ENCODE peak calls at places on chromosome 9, in seven cellular contexts. P is AG04449, S is mesothelial cell of epicardium, U is Peyer's patch, X is OCI-LY7, B is GM12865, T is stomach. Q is an unnamed sample.
A peak's percentile ranks its signal among the peaks of the same experiment; 100 is the strongest.

GRCh38 chr9:127904518-127904887 is 5.1 kb upstream of the ST6GALNAC6 start:
- DNase-seq in P (no peak), S (peak; percentile 70), U (no peak), X (no peak), B (no peak), T (no peak), Q (peak; percentile 50)

GRCh38 chr9:115098226-115098965 is 19.6 kb downstream of the TNC start:
- DNase-seq in P (no peak), S (no peak), U (no peak), X (no peak), B (no peak), T (no peak), Q (no peak)

GRCh38 chr9:76215066-76215465 is 179.2 kb downstream of the RFK start:
- DNase-seq in P (peak; percentile 24), S (no peak), U (no peak), X (no peak), B (no peak), T (no peak), Q (peak; percentile 75)

GRCh38 chr9:137534256-137535119 is 15.7 kb downstream of the PNPLA7 start:
- DNase-seq in P (no peak), S (no peak), U (no peak), X (peak; percentile 77), B (peak; percentile 62), T (peak; percentile 59), Q (peak; percentile 49)

GRCh38 chr9:111621895-111622480 is 9.1 kb upstream of the DNAJC25 start:
- DNase-seq in P (no peak), S (no peak), U (peak; percentile 58), X (peak; percentile 33), B (peak; percentile 42), T (peak; percentile 45), Q (peak; percentile 52)

GRCh38 chr9:93302586-93303257 is 118.8 kb downstream of the WNK2 start:
- DNase-seq in P (peak; percentile 10), S (no peak), U (peak; percentile 85), X (peak; percentile 86), B (peak; percentile 75), T (peak; percentile 75), Q (peak; percentile 42)

GRCh38 chr9:71733176-71733575 is 35.1 kb downstream of the CEMIP2 start:
- DNase-seq in P (no peak), S (no peak), U (no peak), X (no peak), B (no peak), T (no peak), Q (no peak)

GRCh38 chr9:104575451-104575850 is 6.5 kb downstream of the OR13C8 start:
- DNase-seq in P (no peak), S (no peak), U (no peak), X (no peak), B (no peak), T (no peak), Q (peak; percentile 3)

GRCh38 chr9:76191493-76191892 is 202.7 kb downstream of the RFK start:
- DNase-seq in P (no peak), S (no peak), U (no peak), X (no peak), B (no peak), T (no peak), Q (no peak)

GRCh38 chr9:85200726-85201402 is 531.3 kb downstream of the NTRK2 start:
- DNase-seq in P (no peak), S (no peak), U (no peak), X (no peak), B (no peak), T (peak; percentile 77), Q (peak; percentile 88)

GRCh38 chr9:108812388-108812787 is 43.4 kb downstream of the ACTL7B start:
- DNase-seq in P (no peak), S (no peak), U (no peak), X (no peak), B (no peak), T (no peak), Q (no peak)

GRCh38 chr9:130847306-130848217 is 12.5 kb downstream of the ABL1 start:
- DNase-seq in P (peak; percentile 99), S (no peak), U (peak; percentile 79), X (no peak), B (no peak), T (peak; percentile 44), Q (peak; percentile 99)

GRCh38 chr9:18256574-18256973 is 217.4 kb upstream of the ADAMTSL1 start:
- DNase-seq in P (no peak), S (no peak), U (no peak), X (no peak), B (no peak), T (no peak), Q (peak; percentile 9)

GRCh38 chr9:89605181-89606048 is 603 bp downstream of the GADD45G start:
- DNase-seq in P (no peak), S (peak; percentile 55), U (peak; percentile 79), X (no peak), B (no peak), T (peak; percentile 57), Q (peak; percentile 28)

GRCh38 chr9:70986984-70987383 is 134.4 kb downstream of the TRPM3 start:
- DNase-seq in P (no peak), S (no peak), U (no peak), X (no peak), B (no peak), T (no peak), Q (no peak)

GRCh38 chr9:88503101-88503844 is 31.7 kb upstream of the NXNL2 start:
- DNase-seq in P (no peak), S (no peak), U (no peak), X (no peak), B (no peak), T (no peak), Q (no peak)

GRCh38 chr9:73845954-73846690 is 651.0 kb upstream of the RORB start:
- DNase-seq in P (no peak), S (no peak), U (no peak), X (no peak), B (no peak), T (no peak), Q (no peak)

DNA sequence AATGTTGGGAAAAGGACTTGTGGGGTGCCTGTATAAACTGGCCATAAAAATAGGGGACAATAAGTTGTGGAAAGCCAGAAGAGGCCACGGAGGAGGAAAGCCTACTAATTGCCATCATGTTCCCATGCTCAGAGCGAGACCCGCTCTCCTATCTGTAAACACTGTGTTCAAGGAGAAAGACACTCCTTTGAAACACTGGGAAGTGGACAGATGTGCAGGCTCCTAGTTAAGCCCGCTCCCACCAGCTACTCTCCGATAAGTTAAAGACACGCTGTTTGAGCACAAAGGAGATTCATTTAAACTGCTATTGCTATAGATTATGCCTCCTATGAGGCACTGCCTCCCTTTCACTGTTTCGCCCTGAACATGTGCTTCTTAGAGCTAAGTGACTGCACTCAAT is 9.3 kb downstream of the CRAT start:
- DNase-seq in P (no peak), S (no peak), U (no peak), X (no peak), B (no peak), T (no peak), Q (no peak)
- TF ChIP-seq CTCF in P (no peak), S (no peak), U (no peak), X (no peak), B (no peak), T (no peak), Q (no peak)

DNA sequence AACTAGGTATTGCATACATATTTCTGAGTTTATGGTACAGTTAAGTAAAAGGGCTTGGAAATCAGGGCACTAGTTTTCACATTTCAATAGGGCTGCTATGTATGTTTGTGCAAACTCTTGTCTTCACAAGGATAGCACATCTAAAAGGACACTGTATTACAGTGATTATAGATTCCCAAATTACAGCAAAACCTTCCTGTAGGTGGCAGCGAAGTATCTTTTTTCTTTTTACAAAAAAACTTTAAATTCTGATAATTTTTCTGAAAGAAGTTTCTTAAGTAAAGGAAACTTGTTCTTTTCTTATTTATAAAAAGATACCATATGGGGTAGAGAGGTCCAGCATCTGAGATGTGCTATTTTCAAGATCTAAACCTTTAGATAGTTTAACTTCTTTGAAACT is 337.8 kb downstream of the PTPRD start:
- DNase-seq in P (no peak), S (no peak), U (no peak), X (no peak), B (no peak), T (no peak), Q (no peak)
- TF ChIP-seq CTCF in P (no peak), S (no peak), U (no peak), X (peak; percentile 34), B (no peak), T (no peak), Q (no peak)

DNA sequence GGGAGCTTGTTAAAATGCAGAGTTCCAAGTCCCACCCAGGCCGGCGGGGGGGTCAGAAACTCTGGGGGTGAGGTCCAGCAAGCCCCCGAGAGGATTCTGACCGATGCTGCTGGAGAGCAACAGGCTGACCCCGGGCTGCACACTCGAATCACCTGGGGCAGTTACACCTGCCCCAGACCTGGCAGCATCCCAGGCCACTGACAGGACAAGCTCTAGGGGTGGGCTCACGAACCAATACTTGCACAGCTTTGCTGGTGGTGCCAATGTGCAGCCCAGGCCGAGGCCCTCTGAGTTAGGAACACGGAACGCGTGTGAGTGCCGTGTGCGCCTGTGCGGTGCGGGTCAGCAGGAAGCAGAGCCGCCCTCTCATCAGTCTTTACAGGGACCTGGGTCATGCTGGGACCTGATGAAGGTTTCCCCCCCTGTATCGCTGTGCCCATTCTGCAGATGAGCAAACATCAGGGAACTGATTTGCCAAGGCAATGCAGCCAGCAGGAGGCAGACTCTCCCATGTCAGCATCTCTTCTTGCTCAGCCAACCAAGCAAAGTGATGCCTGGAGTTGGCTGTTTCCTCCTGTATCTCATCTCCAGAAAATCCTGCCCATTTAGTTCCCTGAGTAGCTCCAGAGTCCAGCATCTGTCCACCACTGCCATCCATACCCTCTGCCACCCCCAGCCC is 16.3 kb downstream of the FAM163B start:
- DNase-seq in P (no peak), S (no peak), U (no peak), X (peak; percentile 39), B (peak; percentile 7), T (no peak), Q (no peak)
- TF ChIP-seq CTCF in P (no peak), S (no peak), U (no peak), X (peak; percentile 72), B (peak; percentile 24), T (no peak), Q (no peak)

GRCh38 chr9:110426052-110426709 is 88.5 kb upstream of the TXNDC8 start:
- DNase-seq in P (no peak), S (no peak), U (no peak), X (no peak), B (no peak), T (no peak), Q (peak; percentile 36)
- TF ChIP-seq CTCF in P (peak; percentile 21), S (peak; percentile 39), U (peak; percentile 40), X (peak; percentile 57), B (no peak), T (no peak), Q (peak; percentile 35)

GRCh38 chr9:126635661-126636439 is 22.1 kb downstream of the LMX1B start:
- DNase-seq in P (no peak), S (no peak), U (no peak), X (no peak), B (no peak), T (no peak), Q (no peak)

GRCh38 chr9:126637002-126637849 is 23.5 kb downstream of the LMX1B start:
- DNase-seq in P (no peak), S (no peak), U (no peak), X (no peak), B (no peak), T (no peak), Q (no peak)

GRCh38 chr9:126631254-126631653 is 17.5 kb downstream of the LMX1B start:
- DNase-seq in P (no peak), S (no peak), U (no peak), X (no peak), B (no peak), T (no peak), Q (no peak)

GRCh38 chr9:126635061-126635460 is 21.3 kb downstream of the LMX1B start:
- DNase-seq in P (no peak), S (no peak), U (no peak), X (no peak), B (no peak), T (no peak), Q (no peak)

GRCh38 chr9:126633881-126634558 is 20.3 kb downstream of the LMX1B start:
- DNase-seq in P (no peak), S (no peak), U (no peak), X (no peak), B (no peak), T (no peak), Q (no peak)
- TF ChIP-seq CTCF in P (no peak), S (no peak), U (no peak), X (no peak), B (no peak), T (no peak), Q (no peak)

Q was measured in bronchial epithelial cell.